ENCODE peak calls at places on chromosomes 3 and 15, in eight cellular contexts. One of them, this sample, is unnamed.
A peak's percentile ranks its signal among the peaks of the same experiment; 100 is the strongest.

GRCh38 chr3:161268601-161269000 is 47.5 kb downstream of the NMD3 start:
- DNase-seq in cardiac muscle cell: no peak
- DNase-seq in PC-9: peak; percentile 19
- DNase-seq in bronchial epithelial cell: peak; percentile 35
- DNase-seq in lower lobe of right lung: no peak
- DNase-seq in GM06990: no peak
- DNase-seq in uterus: no peak
- DNase-seq in ovary: no peak
- DNase-seq in this sample: no peak

GRCh38 chr3:171187706-171188290 is 161.3 kb upstream of the SLC2A2 start:
- DNase-seq in cardiac muscle cell: peak; percentile 58
- DNase-seq in PC-9: no peak
- DNase-seq in bronchial epithelial cell: peak; percentile 46
- DNase-seq in lower lobe of right lung: no peak
- DNase-seq in GM06990: no peak
- DNase-seq in uterus: no peak
- DNase-seq in ovary: no peak
- DNase-seq in this sample: no peak

GRCh38 chr3:51966016-51966415 is 1.2 kb downstream of the PCBP4 start:
- DNase-seq in cardiac muscle cell: no peak
- DNase-seq in PC-9: no peak
- DNase-seq in bronchial epithelial cell: no peak
- DNase-seq in lower lobe of right lung: no peak
- DNase-seq in GM06990: no peak
- DNase-seq in uterus: no peak
- DNase-seq in ovary: no peak
- DNase-seq in this sample: no peak

GRCh38 chr3:89560546-89560945 is 453.1 kb downstream of the EPHA3 start:
- DNase-seq in cardiac muscle cell: no peak
- DNase-seq in PC-9: peak; percentile 8
- DNase-seq in bronchial epithelial cell: no peak
- DNase-seq in lower lobe of right lung: no peak
- DNase-seq in GM06990: no peak
- DNase-seq in uterus: no peak
- DNase-seq in ovary: no peak
- DNase-seq in this sample: no peak

GRCh38 chr3:18080198-18080689 is 337.8 kb upstream of the TBC1D5 start:
- DNase-seq in cardiac muscle cell: peak; percentile 56
- DNase-seq in PC-9: no peak
- DNase-seq in bronchial epithelial cell: peak; percentile 49
- DNase-seq in lower lobe of right lung: no peak
- DNase-seq in GM06990: no peak
- DNase-seq in uterus: no peak
- DNase-seq in ovary: no peak
- DNase-seq in this sample: no peak

GRCh38 chr15:39616731-39617455 is 36.0 kb downstream of the THBS1 start:
- DNase-seq in cardiac muscle cell: no peak
- DNase-seq in PC-9: no peak
- DNase-seq in bronchial epithelial cell: peak; percentile 92
- DNase-seq in lower lobe of right lung: no peak
- DNase-seq in GM06990: no peak
- DNase-seq in uterus: no peak
- DNase-seq in ovary: no peak
- DNase-seq in this sample: no peak

GRCh38 chr3:147939425-147940196 is 530.4 kb downstream of the ZIC1 start:
- DNase-seq in cardiac muscle cell: peak; percentile 35
- DNase-seq in PC-9: no peak
- DNase-seq in bronchial epithelial cell: no peak
- DNase-seq in lower lobe of right lung: no peak
- DNase-seq in GM06990: no peak
- DNase-seq in uterus: no peak
- DNase-seq in ovary: no peak
- DNase-seq in this sample: no peak

GRCh38 chr3:127784865-127785710 is 37.2 kb downstream of the MGLL start:
- DNase-seq in cardiac muscle cell: no peak
- DNase-seq in PC-9: no peak
- DNase-seq in bronchial epithelial cell: no peak
- DNase-seq in lower lobe of right lung: peak; percentile 73
- DNase-seq in GM06990: no peak
- DNase-seq in uterus: no peak
- DNase-seq in ovary: no peak
- DNase-seq in this sample: no peak

GRCh38 chr3:63961891-63962290 is 49.7 kb upstream of the SCAANT1 start:
- DNase-seq in cardiac muscle cell: peak; percentile 39
- DNase-seq in PC-9: no peak
- DNase-seq in bronchial epithelial cell: peak; percentile 82
- DNase-seq in lower lobe of right lung: no peak
- DNase-seq in GM06990: peak; percentile 23
- DNase-seq in uterus: no peak
- DNase-seq in ovary: no peak
- DNase-seq in this sample: peak; percentile 46

GRCh38 chr15:91855241-91855640 is 1.7 kb downstream of the SLCO3A1 start:
- DNase-seq in cardiac muscle cell: no peak
- DNase-seq in PC-9: no peak
- DNase-seq in bronchial epithelial cell: no peak
- DNase-seq in lower lobe of right lung: no peak
- DNase-seq in GM06990: no peak
- DNase-seq in uterus: no peak
- DNase-seq in ovary: no peak
- DNase-seq in this sample: no peak

GRCh38 chr15:91853968-91854943 is 748 bp downstream of the SLCO3A1 start:
- DNase-seq in cardiac muscle cell: peak; percentile 73
- DNase-seq in PC-9: peak; percentile 51
- DNase-seq in bronchial epithelial cell: peak; percentile 33
- DNase-seq in lower lobe of right lung: peak; percentile 73
- DNase-seq in GM06990: no peak
- DNase-seq in uterus: peak; percentile 53
- DNase-seq in ovary: peak; percentile 63
- DNase-seq in this sample: no peak

GRCh38 chr15:91857772-91858171 is 4.3 kb downstream of the SLCO3A1 start:
- DNase-seq in cardiac muscle cell: no peak
- DNase-seq in PC-9: no peak
- DNase-seq in bronchial epithelial cell: no peak
- DNase-seq in lower lobe of right lung: no peak
- DNase-seq in GM06990: peak; percentile 77
- DNase-seq in uterus: no peak
- DNase-seq in ovary: no peak
- DNase-seq in this sample: no peak

GRCh38 chr15:91857224-91857585 is 3.7 kb downstream of the SLCO3A1 start:
- DNase-seq in cardiac muscle cell: no peak
- DNase-seq in PC-9: no peak
- DNase-seq in bronchial epithelial cell: no peak
- DNase-seq in lower lobe of right lung: no peak
- DNase-seq in GM06990: no peak
- DNase-seq in uterus: no peak
- DNase-seq in ovary: no peak
- DNase-seq in this sample: no peak

DNA sequence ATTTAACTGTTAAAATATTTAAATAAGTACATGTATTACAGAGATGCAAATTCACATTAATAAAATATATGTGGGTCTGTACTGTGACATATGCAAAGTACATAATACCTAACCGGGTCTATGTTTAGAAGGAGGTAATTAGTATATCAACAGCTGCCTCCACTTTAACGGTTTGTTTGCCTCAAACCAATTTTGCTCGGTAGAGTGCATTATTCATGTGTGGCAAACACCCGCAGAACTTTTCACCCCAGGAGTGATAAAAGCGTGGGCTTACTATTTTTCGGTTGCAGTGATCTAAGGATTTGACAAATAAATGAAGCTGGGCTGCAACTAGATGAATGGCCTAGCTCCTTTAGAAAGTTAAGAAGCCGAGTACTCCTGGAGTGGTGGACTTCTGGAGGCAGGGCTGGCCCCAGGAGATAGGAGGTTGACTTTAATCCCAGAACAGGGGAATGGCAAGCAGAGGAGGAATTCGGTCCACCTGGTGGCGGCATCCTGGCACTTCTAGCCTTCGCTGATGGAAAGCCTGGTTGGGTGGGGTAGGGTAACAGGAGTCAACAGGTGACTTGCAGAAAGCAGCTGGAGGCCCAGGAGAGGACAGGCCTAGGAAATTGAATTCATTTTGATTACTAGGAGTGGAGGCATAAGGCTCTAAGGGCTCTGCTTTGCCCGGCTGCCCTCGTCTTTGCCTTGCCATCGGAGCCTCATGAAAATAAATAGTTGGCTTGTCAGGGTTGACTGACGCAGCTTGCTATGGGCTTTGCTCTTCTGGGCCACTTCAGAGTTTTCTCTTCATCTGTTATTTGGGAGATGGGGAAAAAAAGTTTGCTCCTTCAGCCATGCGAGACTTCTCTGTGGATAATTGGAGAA is 2.4 kb downstream of the SLCO3A1 start:
- DNase-seq in cardiac muscle cell: peak; percentile 35
- DNase-seq in PC-9: peak; percentile 75
- DNase-seq in bronchial epithelial cell: peak; percentile 64
- DNase-seq in lower lobe of right lung: peak; percentile 61
- DNase-seq in GM06990: peak; percentile 14
- DNase-seq in uterus: no peak
- DNase-seq in ovary: no peak
- DNase-seq in this sample: no peak
- TF ChIP-seq CTCF in cardiac muscle cell: no peak
- TF ChIP-seq CTCF in PC-9: peak; percentile 66
- TF ChIP-seq CTCF in bronchial epithelial cell: peak; percentile 75
- TF ChIP-seq CTCF in lower lobe of right lung: peak; percentile 40
- TF ChIP-seq CTCF in GM06990: no peak
- TF ChIP-seq CTCF in uterus: no peak
- TF ChIP-seq CTCF in ovary: no peak
- TF ChIP-seq CTCF in this sample: peak; percentile 24

GRCh38 chr15:31977812-31978662 is 52.3 kb upstream of the CHRNA7 start:
- DNase-seq in cardiac muscle cell: peak; percentile 80
- DNase-seq in PC-9: peak; percentile 45
- DNase-seq in bronchial epithelial cell: peak; percentile 5
- DNase-seq in lower lobe of right lung: no peak
- DNase-seq in GM06990: peak; percentile 41
- DNase-seq in uterus: no peak
- DNase-seq in ovary: peak; percentile 70
- DNase-seq in this sample: no peak
- H3K4me3 ChIP-seq in cardiac muscle cell: no peak overlapping the region
- H3K4me3 ChIP-seq in PC-9: no peak overlapping the region
- H3K4me3 ChIP-seq in bronchial epithelial cell: no peak overlapping the region
- H3K4me3 ChIP-seq in lower lobe of right lung: no peak overlapping the region
- H3K4me3 ChIP-seq in GM06990: no peak overlapping the region
- H3K4me3 ChIP-seq in uterus: no peak overlapping the region
- H3K4me3 ChIP-seq in ovary: no peak overlapping the region
- H3K4me3 ChIP-seq in this sample: no peak overlapping the region

DNA sequence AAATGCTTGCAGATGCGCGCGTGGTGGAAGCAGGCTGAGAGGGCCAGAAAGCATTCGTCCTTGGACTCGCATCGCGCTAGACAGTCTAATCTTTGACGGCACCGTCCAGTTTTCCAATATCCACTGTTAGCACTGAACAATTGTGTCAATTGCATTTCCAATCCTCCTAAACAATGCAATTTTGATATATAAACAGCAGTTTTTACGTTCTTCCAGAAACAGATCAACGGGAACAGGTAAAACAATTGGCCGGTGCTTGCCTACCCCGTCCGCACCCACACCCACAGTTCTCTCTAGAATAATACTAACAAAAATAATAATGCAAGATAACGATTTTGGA is 17.2 kb downstream of the CPN2 start:
- DNase-seq in cardiac muscle cell: no peak
- DNase-seq in PC-9: no peak
- DNase-seq in bronchial epithelial cell: no peak
- DNase-seq in lower lobe of right lung: no peak
- DNase-seq in GM06990: no peak
- DNase-seq in uterus: no peak
- DNase-seq in ovary: no peak
- DNase-seq in this sample: no peak
- TF ChIP-seq CTCF in cardiac muscle cell: no peak
- TF ChIP-seq CTCF in PC-9: no peak
- TF ChIP-seq CTCF in bronchial epithelial cell: no peak
- TF ChIP-seq CTCF in lower lobe of right lung: no peak
- TF ChIP-seq CTCF in GM06990: no peak
- TF ChIP-seq CTCF in uterus: no peak
- TF ChIP-seq CTCF in ovary: no peak
- TF ChIP-seq CTCF in this sample: no peak

DNA sequence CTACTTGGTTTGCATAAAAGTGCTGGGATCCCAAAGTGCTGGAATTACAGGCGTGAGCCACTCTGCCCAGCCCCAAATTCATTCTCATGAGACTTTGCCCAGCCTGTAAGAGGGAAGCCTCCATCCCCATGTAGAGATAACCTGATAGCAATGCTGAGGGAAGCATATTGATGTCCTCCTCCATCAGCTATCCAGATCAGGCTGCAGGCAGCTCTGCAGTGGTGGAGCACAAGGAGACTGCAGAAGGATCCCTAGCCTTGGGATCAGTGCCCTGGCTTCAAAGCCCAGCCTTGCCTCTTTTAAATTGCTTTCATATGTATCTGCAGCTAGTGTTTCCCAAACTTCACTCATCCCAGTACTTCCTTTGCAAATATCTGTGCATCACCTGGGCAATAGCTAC is 32.7 kb downstream of the MECOM start:
- DNase-seq in cardiac muscle cell: no peak
- DNase-seq in PC-9: no peak
- DNase-seq in bronchial epithelial cell: no peak
- DNase-seq in lower lobe of right lung: no peak
- DNase-seq in GM06990: no peak
- DNase-seq in uterus: no peak
- DNase-seq in ovary: no peak
- DNase-seq in this sample: no peak
- H3K4me3 ChIP-seq in cardiac muscle cell: no peak overlapping the region
- H3K4me3 ChIP-seq in PC-9: no peak overlapping the region
- H3K4me3 ChIP-seq in bronchial epithelial cell: no peak overlapping the region
- H3K4me3 ChIP-seq in lower lobe of right lung: no peak overlapping the region
- H3K4me3 ChIP-seq in GM06990: no peak overlapping the region
- H3K4me3 ChIP-seq in uterus: no peak overlapping the region
- H3K4me3 ChIP-seq in ovary: no peak overlapping the region
- H3K4me3 ChIP-seq in this sample: no peak overlapping the region

GRCh38 chr3:128950223-128950938 is 43.5 kb downstream of the CFAP92 start:
- DNase-seq in cardiac muscle cell: peak; percentile 40
- DNase-seq in PC-9: peak; percentile 47
- DNase-seq in bronchial epithelial cell: peak; percentile 22
- DNase-seq in lower lobe of right lung: no peak
- DNase-seq in GM06990: no peak
- DNase-seq in uterus: no peak
- DNase-seq in ovary: no peak
- DNase-seq in this sample: no peak
- TF ChIP-seq CTCF in cardiac muscle cell: peak; percentile 23
- TF ChIP-seq CTCF in PC-9: peak; percentile 50
- TF ChIP-seq CTCF in bronchial epithelial cell: no peak
- TF ChIP-seq CTCF in lower lobe of right lung: no peak
- TF ChIP-seq CTCF in GM06990: peak; percentile 17
- TF ChIP-seq CTCF in uterus: no peak
- TF ChIP-seq CTCF in ovary: no peak
- TF ChIP-seq CTCF in this sample: peak; percentile 12

GRCh38 chr3:14555835-14556234 is 15.7 kb upstream of the GRIP2 start:
- DNase-seq in cardiac muscle cell: no peak
- DNase-seq in PC-9: peak; percentile 25
- DNase-seq in bronchial epithelial cell: no peak
- DNase-seq in lower lobe of right lung: no peak
- DNase-seq in GM06990: no peak
- DNase-seq in uterus: no peak
- DNase-seq in ovary: no peak
- DNase-seq in this sample: no peak
- H3K4me3 ChIP-seq in cardiac muscle cell: no peak overlapping the region
- H3K4me3 ChIP-seq in PC-9: no peak overlapping the region
- H3K4me3 ChIP-seq in bronchial epithelial cell: no peak overlapping the region
- H3K4me3 ChIP-seq in lower lobe of right lung: no peak overlapping the region
- H3K4me3 ChIP-seq in GM06990: no peak overlapping the region
- H3K4me3 ChIP-seq in uterus: no peak overlapping the region
- H3K4me3 ChIP-seq in ovary: no peak overlapping the region
- H3K4me3 ChIP-seq in this sample: no peak overlapping the region

GRCh38 chr3:99366663-99367429 is 271.5 kb upstream of the COL8A1 start:
- DNase-seq in cardiac muscle cell: no peak
- DNase-seq in PC-9: no peak
- DNase-seq in bronchial epithelial cell: peak; percentile 12
- DNase-seq in lower lobe of right lung: no peak
- DNase-seq in GM06990: no peak
- DNase-seq in uterus: no peak
- DNase-seq in ovary: no peak
- DNase-seq in this sample: no peak
- TF ChIP-seq CTCF in cardiac muscle cell: no peak
- TF ChIP-seq CTCF in PC-9: no peak
- TF ChIP-seq CTCF in bronchial epithelial cell: no peak
- TF ChIP-seq CTCF in lower lobe of right lung: no peak
- TF ChIP-seq CTCF in GM06990: no peak
- TF ChIP-seq CTCF in uterus: no peak
- TF ChIP-seq CTCF in ovary: no peak
- TF ChIP-seq CTCF in this sample: no peak

This sample was measured in LNCaP clone FGC.